ENCODE peak calls at places on chromosomes 7 and 10, in seven cellular contexts. L, R, N, A, G, V and U are unnamed samples.

GRCh38 chr10:114822771-114823463 is 1.3 kb downstream of the FHIP2A start:
- DNase-seq in L (no peak), R (no peak), N (peak; percentile 23), A (no peak), G (no peak), V (no peak), U (peak; percentile 67)

GRCh38 chr10:67665491-67665890 is 30.5 kb downstream of the CTNNA3 start:
- DNase-seq in L (no peak), R (peak; percentile 64), N (peak; percentile 9), A (no peak), G (no peak), V (no peak), U (peak; percentile 62)

GRCh38 chr7:52147240-52147639 is 830.6 kb upstream of the COBL start:
- DNase-seq in L (no peak), R (no peak), N (no peak), A (no peak), G (no peak), V (no peak), U (no peak)

GRCh38 chr10:58393317-58393716 is 8.1 kb downstream of the TFAM start:
- DNase-seq in L (no peak), R (no peak), N (no peak), A (no peak), G (no peak), V (no peak), U (no peak)

GRCh38 chr10:91592282-91593020 is 40.4 kb downstream of the PPP1R3C start:
- DNase-seq in L (no peak), R (no peak), N (no peak), A (no peak), G (no peak), V (no peak), U (no peak)

GRCh38 chr7:151579642-151580041 is 59.9 kb upstream of the RHEB start:
- DNase-seq in L (no peak), R (no peak), N (no peak), A (no peak), G (no peak), V (no peak), U (no peak)

GRCh38 chr10:129842031-129842430 is 122.0 kb downstream of the EBF3 start:
- DNase-seq in L (no peak), R (no peak), N (no peak), A (no peak), G (no peak), V (no peak), U (no peak)

GRCh38 chr7:98315318-98315993 is 34.0 kb downstream of the BRI3 start:
- DNase-seq in L (peak; percentile 13), R (no peak), N (no peak), A (no peak), G (no peak), V (no peak), U (peak; percentile 83)

GRCh38 chr10:103145860-103146466 is 47.1 kb downstream of the NT5C2 start:
- DNase-seq in L (no peak), R (peak; percentile 51), N (peak; percentile 42), A (no peak), G (peak; percentile 10), V (peak; percentile 21), U (no peak)

GRCh38 chr10:100769481-100769880 is 24.1 kb downstream of the PAX2 start:
- DNase-seq in L (no peak), R (no peak), N (no peak), A (no peak), G (no peak), V (no peak), U (no peak)

GRCh38 chr10:86346169-86346793 is 20.3 kb downstream of the GRID1 start:
- DNase-seq in L (no peak), R (no peak), N (no peak), A (no peak), G (no peak), V (peak; percentile 92), U (no peak)

GRCh38 chr10:113497203-113497602 is 55.6 kb upstream of the HABP2 start:
- DNase-seq in L (no peak), R (no peak), N (no peak), A (no peak), G (no peak), V (no peak), U (no peak)

GRCh38 chr7:143217806-143218205 is 4.0 kb upstream of the TAS2R40 start:
- DNase-seq in L (no peak), R (no peak), N (no peak), A (no peak), G (no peak), V (no peak), U (no peak)

GRCh38 chr7:105861252-105861651 is 15.1 kb downstream of the ATXN7L1 start:
- DNase-seq in L (no peak), R (no peak), N (no peak), A (no peak), G (no peak), V (no peak), U (no peak)

GRCh38 chr7:68542831-68543230 is 1055.4 kb upstream of the AUTS2 start:
- DNase-seq in L (no peak), R (no peak), N (no peak), A (no peak), G (no peak), V (no peak), U (no peak)

GRCh38 chr7:143416565-143417149 is 8.0 kb upstream of the EPHA1 start:
- DNase-seq in L (no peak), R (peak; percentile 48), N (peak; percentile 48), A (no peak), G (peak; percentile 78), V (peak; percentile 82), U (peak; percentile 60)

GRCh38 chr7:34612671-34613070 is 45.3 kb upstream of the NPSR1 start:
- DNase-seq in L (no peak), R (no peak), N (peak; percentile 4), A (no peak), G (no peak), V (no peak), U (peak; percentile 24)

GRCh38 chr7:18638594-18639452 is 143.3 kb downstream of the HDAC9 start:
- DNase-seq in L (no peak), R (no peak), N (no peak), A (no peak), G (no peak), V (no peak), U (no peak)

GRCh38 chr10:43218206-43218950 is 48.5 kb downstream of the RASGEF1A start:
- DNase-seq in L (no peak), R (no peak), N (no peak), A (no peak), G (no peak), V (no peak), U (no peak)

GRCh38 chr7:34087892-34088891 is 182.9 kb downstream of the BMPER start:
- DNase-seq in L (no peak), R (peak; percentile 45), N (peak; percentile 16), A (peak; percentile 39), G (no peak), V (peak; percentile 37), U (no peak)

GRCh38 chr10:113297226-113297625 is 255.6 kb upstream of the HABP2 start:
- DNase-seq in L (no peak), R (no peak), N (no peak), A (no peak), G (no peak), V (no peak), U (peak; percentile 70)

GRCh38 chr7:131895541-131896173 is 339.2 kb upstream of the PODXL start:
- DNase-seq in L (no peak), R (peak; percentile 78), N (no peak), A (no peak), G (no peak), V (no peak), U (no peak)

GRCh38 chr7:41930538-41931262 is 227.8 kb upstream of the INHBA start:
- DNase-seq in L (no peak), R (no peak), N (no peak), A (no peak), G (no peak), V (no peak), U (no peak)

DNA sequence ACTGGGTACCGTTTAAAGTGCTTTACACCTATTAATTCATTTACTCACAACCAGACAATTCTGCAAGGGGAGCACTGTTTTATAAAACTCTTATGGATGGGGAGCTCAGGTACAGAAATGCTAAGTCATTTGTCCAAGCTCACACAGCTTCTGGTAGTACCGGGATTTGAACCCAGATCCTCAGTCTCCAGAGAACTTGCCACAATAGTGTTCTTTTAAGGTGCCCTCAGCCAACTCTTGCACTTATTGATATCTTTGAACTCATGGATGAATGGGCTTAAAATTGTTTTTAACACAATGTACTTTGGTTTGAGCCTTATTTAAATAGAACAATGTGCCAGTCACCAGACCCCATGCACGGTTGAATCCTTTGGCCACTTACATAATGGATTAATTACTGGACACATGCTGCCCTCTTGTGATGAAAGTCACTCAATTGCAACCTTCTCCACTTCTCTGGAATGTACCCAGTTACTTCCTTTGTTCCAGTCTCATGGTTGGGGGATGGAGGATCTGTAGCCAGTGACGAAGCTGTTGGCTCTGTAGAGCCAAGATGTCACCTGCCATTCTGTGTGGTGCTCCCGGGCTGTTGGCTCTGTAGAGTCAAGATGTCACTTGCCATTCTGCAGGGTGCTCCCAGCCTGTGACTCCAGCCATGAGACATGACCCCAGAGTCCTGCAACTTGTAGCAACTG is 65.6 kb downstream of the NOD1 start:
- DNase-seq in L (peak; percentile 16), R (peak; percentile 68), N (peak; percentile 88), A (no peak), G (peak; percentile 48), V (peak; percentile 72), U (peak; percentile 95)
- TF ChIP-seq JUND in L (no peak), R (no peak), N (no peak), A (no peak), G (no peak), V (no peak), U (no peak)

GRCh38 chr10:511849-512191 is 177.6 kb downstream of the DIP2C start:
- DNase-seq in L (no peak), R (no peak), N (no peak), A (no peak), G (no peak), V (no peak), U (no peak)
- TF ChIP-seq JUND in L (no peak), R (no peak), N (no peak), A (no peak), G (no peak), V (no peak), U (no peak)

GRCh38 chr10:29681700-29682444 is 47.1 kb upstream of the SVIL start:
- DNase-seq in L (no peak), R (no peak), N (no peak), A (no peak), G (no peak), V (no peak), U (no peak)
- TF ChIP-seq JUND in L (no peak), R (no peak), N (no peak), A (no peak), G (no peak), V (no peak), U (no peak)

GRCh38 chr7:130732980-130733865 is 784 bp downstream of the KLF14 start:
- DNase-seq in L (no peak), R (peak; percentile 8), N (no peak), A (no peak), G (peak; percentile 83), V (peak; percentile 84), U (peak; percentile 56)

GRCh38 chr7:130735273-130735716 is 1.3 kb upstream of the KLF14 start:
- DNase-seq in L (no peak), R (no peak), N (no peak), A (no peak), G (no peak), V (no peak), U (no peak)

GRCh38 chr7:130734525-130735272 is 692 bp upstream of the KLF14 start:
- DNase-seq in L (no peak), R (no peak), N (no peak), A (no peak), G (no peak), V (peak; percentile 41), U (no peak)

GRCh38 chr7:130736298-130736900 is 2.4 kb upstream of the KLF14 start:
- DNase-seq in L (no peak), R (no peak), N (no peak), A (no peak), G (no peak), V (no peak), U (no peak)

GRCh38 chr7:130733866-130734524 is at the start of gene KLF14:
- DNase-seq in L (no peak), R (peak; percentile 10), N (no peak), A (no peak), G (peak; percentile 80), V (peak; percentile 88), U (no peak)
- TF ChIP-seq JUND in L (no peak), R (no peak), N (no peak), A (no peak), G (no peak), V (no peak), U (no peak)